ENCODE peak calls at places on chromosomes 7 and 10, in four cellular contexts. Q, N, V and B are unnamed samples.

GRCh38 chr10:19888061-19888660 is 71.9 kb downstream of the PLXDC2 start:
- ATAC-seq in N (peak; percentile 44), V (no peak), Q (no peak), B (no peak)

GRCh38 chr7:134842901-134843300 is 63.5 kb downstream of the CALD1 start:
- ATAC-seq in N (no peak), V (no peak), Q (no peak), B (no peak)

GRCh38 chr7:76267107-76267834 is 35.2 kb upstream of the HSPB1 start:
- ATAC-seq in N (no peak), V (no peak), Q (no peak), B (no peak)

GRCh38 chr7:6376820-6377219 is 70.9 kb downstream of the DAGLB start:
- ATAC-seq in Q (no peak), N (peak; percentile 71), V (peak; percentile 75), B (no peak)

GRCh38 chr10:47088656-47089354 is 177.6 kb downstream of the PTPN20 start:
- ATAC-seq in N (no peak), V (no peak), Q (no peak), B (no peak)

GRCh38 chr7:33937871-33938270 is 32.5 kb downstream of the BMPER start:
- ATAC-seq in N (no peak), V (no peak), Q (no peak), B (no peak)

GRCh38 chr7:32936686-32937085 is 20.6 kb upstream of the FKBP9 start:
- ATAC-seq in Q (peak; percentile 38), V (peak; percentile 54), N (no peak), B (no peak)

GRCh38 chr7:148265896-148266295 is 324.7 kb upstream of the C7orf33 start:
- ATAC-seq in N (no peak), Q (no peak), V (no peak), B (no peak)

GRCh38 chr10:77264107-77264506 is 373.5 kb downstream of the KCNMA1 start:
- ATAC-seq in V (no peak), N (no peak), Q (no peak), B (no peak)

GRCh38 chr7:6556196-6556595 is 4.9 kb upstream of the GRID2IP start:
- ATAC-seq in N (peak; percentile 43), V (peak; percentile 70), Q (no peak), B (no peak)